ENCODE peak calls at places on chromosomes 12 and 14, in seven cellular contexts. R is H1, F is K562, Y is HepG2, C is HCT116, B is GM12878, U is SK-N-SH. L is an unnamed sample.

GRCh38 chr14:61588419-61588901 is 106.9 kb upstream of the HIF1A start:
- DNase-seq in F (no peak), U (no peak), C (no peak), B (no peak), R (no peak), Y (no peak), L (no peak)

GRCh38 chr12:14774074-14774943 is 29.0 kb downstream of the WBP11 start:
- DNase-seq in C (peak), Y (peak), F (no peak), R (peak), U (peak), B (peak), L (peak)

GRCh38 chr14:99752486-99753121 is 40.6 kb upstream of the EML1 start:
- DNase-seq in F (no peak), R (no peak), U (no peak), C (no peak), B (no peak), Y (no peak), L (no peak)

GRCh38 chr14:102810523-102810922 is 33.3 kb downstream of the TRAF3 start:
- DNase-seq in B (no peak), U (no peak), C (no peak), F (no peak), R (no peak), Y (no peak), L (no peak)

GRCh38 chr12:319116-319515 is 56.5 kb upstream of the SLC6A13 start:
- DNase-seq in R (no peak), Y (no peak), U (no peak), F (no peak), B (no peak), C (no peak), L (no peak)

GRCh38 chr14:88948199-88948598 is 123.7 kb downstream of the TTC8 start:
- DNase-seq in Y (no peak), R (no peak), F (no peak), C (no peak), B (no peak), U (no peak), L (no peak)

GRCh38 chr14:104085032-104085888 is at the start of gene ASPG:
- DNase-seq in Y (no peak), B (no peak), F (peak), C (no peak), U (peak), R (peak), L (peak)

GRCh38 chr14:63544641-63545234 is 1.6 kb upstream of the PPP2R5E start:
- DNase-seq in C (no peak), Y (no peak), F (peak), U (peak), R (no peak), B (no peak), L (peak)

GRCh38 chr12:7542813-7543212 is 39.2 kb upstream of the CD163 start:
- DNase-seq in Y (no peak), U (no peak), B (no peak), R (no peak), C (no peak), F (no peak), L (no peak)
- TF ChIP-seq JUND in Y (no peak), U (no peak), B (no peak), R (no peak), C (no peak), F (no peak), L (no peak)

DNA sequence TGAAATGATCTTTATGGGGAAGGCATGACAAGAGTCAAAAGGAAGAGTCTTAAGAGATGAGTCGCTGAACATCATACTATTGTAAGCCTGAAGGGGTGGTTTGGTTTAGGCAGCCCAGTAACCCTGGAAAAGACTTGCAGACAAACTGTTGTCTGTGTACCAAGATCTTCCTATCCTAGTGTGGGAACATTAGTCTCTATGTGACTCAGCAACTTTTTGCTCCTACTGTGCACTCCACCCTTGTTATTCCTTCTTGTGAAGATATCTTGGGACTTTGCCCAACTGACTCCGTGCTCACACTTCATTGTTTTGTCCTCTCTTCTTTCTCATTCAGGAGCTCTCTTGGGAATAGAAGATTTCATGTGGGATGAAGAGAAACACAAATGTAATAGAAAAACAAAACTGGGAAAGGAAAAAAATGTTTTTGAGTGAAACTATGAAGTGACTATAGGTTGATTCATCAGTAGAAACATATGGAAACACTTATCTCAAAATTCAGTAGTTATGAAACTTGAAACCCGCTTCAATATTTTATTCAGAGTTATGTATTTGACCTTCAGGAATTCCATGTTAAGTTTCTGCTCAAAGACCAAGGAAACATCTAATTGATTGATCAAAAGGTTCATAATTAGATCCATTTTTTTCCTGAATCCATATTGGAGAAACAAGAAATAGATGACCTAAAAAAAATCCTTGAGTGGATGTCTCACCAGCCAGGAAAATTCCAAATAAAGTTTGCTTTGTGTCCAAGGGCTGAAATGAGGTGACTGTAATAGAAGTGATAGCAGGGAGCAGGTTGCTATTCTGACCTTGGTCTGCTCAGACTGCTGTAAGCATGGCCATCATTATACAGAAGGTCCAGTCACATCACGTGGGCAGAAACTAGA is 67.2 kb downstream of the BTG1 start:
- DNase-seq in Y (no peak), F (peak), C (peak), U (no peak), B (no peak), R (no peak), L (peak)
- TF ChIP-seq JUND in Y (no peak), F (peak), C (peak), U (peak), B (no peak), R (no peak), L (no peak)

GRCh38 chr12:43899574-43899973 is 63.7 kb downstream of the TMEM117 start:
- DNase-seq in R (no peak), Y (no peak), F (no peak), B (no peak), C (no peak), U (no peak), L (no peak)

GRCh38 chr12:43898474-43898873 is 62.6 kb downstream of the TMEM117 start:
- DNase-seq in R (no peak), C (no peak), Y (no peak), F (no peak), B (no peak), U (no peak), L (no peak)

GRCh38 chr12:43896496-43896895 is 60.6 kb downstream of the TMEM117 start:
- DNase-seq in Y (no peak), B (no peak), F (no peak), R (no peak), U (no peak), C (no peak), L (no peak)

GRCh38 chr12:43891856-43892574 is 56.1 kb downstream of the TMEM117 start:
- DNase-seq in C (no peak), Y (peak), R (no peak), F (no peak), U (no peak), B (no peak), L (no peak)

DNA sequence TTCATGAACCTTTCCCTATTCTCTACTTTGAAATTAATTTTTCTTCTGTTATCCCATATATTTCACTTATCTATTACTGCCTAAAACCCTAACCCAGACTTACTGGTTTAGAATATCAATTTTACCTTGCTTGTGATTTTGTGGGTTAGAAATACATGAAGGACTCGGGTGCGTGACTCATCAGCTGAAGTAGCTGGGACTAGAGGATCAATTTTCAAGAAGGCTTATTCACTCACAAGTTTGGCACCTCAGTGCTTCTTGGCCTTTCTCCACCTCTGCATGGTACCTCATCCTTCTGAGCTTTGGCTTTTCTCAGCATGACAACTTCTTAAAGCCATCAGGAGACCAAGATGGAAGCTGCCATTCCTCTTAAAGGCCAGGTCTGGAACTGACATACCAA is 57.8 kb downstream of the TMEM117 start:
- DNase-seq in R (no peak), C (no peak), Y (no peak), B (no peak), U (no peak), F (no peak), L (no peak)
- TF ChIP-seq JUND in R (no peak), C (no peak), Y (no peak), B (no peak), U (peak), F (no peak), L (no peak)

GRCh38 chr12:130480887-130481286 is 143.2 kb downstream of the PIWIL1 start:
- DNase-seq in C (no peak), F (no peak), Y (no peak), R (no peak), U (no peak), B (no peak), L (no peak)
- TF ChIP-seq JUND in C (no peak), F (no peak), Y (no peak), R (no peak), U (no peak), B (no peak), L (no peak)

GRCh38 chr12:10362828-10363664 is 26.8 kb downstream of the KLRK1 start:
- DNase-seq in U (no peak), R (no peak), Y (no peak), F (no peak), B (peak), C (no peak), L (no peak)
- TF ChIP-seq JUND in U (no peak), R (no peak), Y (no peak), F (peak), B (no peak), C (no peak), L (no peak)

GRCh38 chr12:27861428-27862167 is 81.6 kb upstream of the MANSC4 start:
- DNase-seq in R (no peak), U (no peak), Y (no peak), F (no peak), C (no peak), B (peak), L (no peak)
- TF ChIP-seq JUND in R (no peak), U (no peak), Y (no peak), F (no peak), C (no peak), B (no peak), L (no peak)

GRCh38 chr12:89051065-89051677 is 301.1 kb downstream of the DUSP6 start:
- DNase-seq in R (no peak), B (no peak), Y (peak), F (peak), C (peak), U (peak), L (peak)
- TF ChIP-seq JUND in R (no peak), B (no peak), Y (no peak), F (no peak), C (no peak), U (no peak), L (no peak)

DNA sequence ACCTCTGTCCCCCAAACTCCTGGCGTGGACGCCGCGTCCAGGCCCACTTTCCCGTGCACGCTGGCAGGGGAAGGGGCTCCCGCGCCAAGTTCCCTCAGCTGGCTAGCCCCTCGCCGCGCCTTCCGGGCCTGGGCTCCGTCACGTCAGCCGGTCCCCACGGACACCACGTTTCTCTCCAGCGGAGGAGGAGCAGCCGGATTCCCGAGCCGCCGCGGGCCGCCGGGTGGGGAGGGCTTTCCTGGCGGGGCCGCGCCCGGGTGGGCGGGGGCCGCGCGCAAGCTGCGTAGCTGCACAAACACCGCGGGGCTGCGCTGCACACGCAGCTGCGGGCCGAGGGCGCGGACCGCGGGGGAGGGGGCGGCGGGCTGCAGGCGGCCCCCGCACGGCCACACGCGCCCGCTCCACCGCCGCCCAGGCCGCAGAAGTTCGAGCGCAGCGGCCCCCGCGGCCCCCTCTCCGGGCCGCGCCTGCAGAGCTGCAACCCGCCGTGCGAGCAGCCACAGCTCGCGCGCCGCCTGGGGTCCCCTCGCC is 45.1 kb upstream of the PNMA1 start:
- DNase-seq in C (no peak), F (peak), B (no peak), U (peak), Y (no peak), R (no peak), L (no peak)
- TF ChIP-seq JUND in C (no peak), F (no peak), B (no peak), U (no peak), Y (no peak), R (no peak), L (no peak)

L was measured in T47D.